ENCODE peak calls at places on chromosomes 6 and 20, in nine cellular contexts. H is NCI-H345; E is fibroblast of lung; K is progenitor cell of endocrine pancreas; P is T47D; U is activated CD8-positive, alpha-beta memory T cell treated with anti-CD3 and anti-CD28 coated beads for 4 hours; L is mesenchymal stem cell; Q is nephron progenitor cell; J is PC-9. X is an unnamed sample.

GRCh38 chr6:135932651-135933050 is 81.2 kb downstream of the PDE7B start:
- DNase-seq in H (peak), E (no peak), K (no peak), P (no peak), U (no peak), L (no peak), Q (no peak), J (peak), X (no peak)

GRCh38 chr6:90406957-90407356 is 110.3 kb upstream of the BACH2 start:
- DNase-seq in H (no peak), E (no peak), K (no peak), P (no peak), U (no peak), L (no peak), Q (no peak), J (peak), X (no peak)

GRCh38 chr6:89402776-89403175 is 9.3 kb downstream of the RRAGD start:
- DNase-seq in H (no peak), E (no peak), K (no peak), P (no peak), U (no peak), L (no peak), Q (no peak), J (no peak), X (no peak)

GRCh38 chr20:38833154-38833856 is 27.8 kb downstream of the PPP1R16B start:
- DNase-seq in H (no peak), E (no peak), K (no peak), P (no peak), U (no peak), L (no peak), Q (no peak), J (no peak), X (no peak)

GRCh38 chr6:3731700-3732099 is 19.8 kb downstream of the PXDC1 start:
- DNase-seq in H (no peak), E (no peak), K (no peak), P (no peak), U (no peak), L (no peak), Q (no peak), J (no peak), X (no peak)

GRCh38 chr6:40937491-40937890 is 101.5 kb downstream of the UNC5CL start:
- DNase-seq in H (no peak), E (no peak), K (no peak), P (no peak), U (no peak), L (peak), Q (no peak), J (no peak), X (no peak)

GRCh38 chr20:19976595-19977372 is 40.4 kb upstream of the NAA20 start:
- DNase-seq in H (no peak), E (peak), K (no peak), P (peak), U (no peak), L (peak), Q (peak), J (peak), X (no peak)

GRCh38 chr6:135170238-135170637 is 10.9 kb upstream of the MYB start:
- DNase-seq in H (no peak), E (no peak), K (no peak), P (no peak), U (no peak), L (no peak), Q (no peak), J (no peak), X (no peak)

GRCh38 chr6:157150076-157150475 is 173.2 kb downstream of the TMEM242 start:
- DNase-seq in H (no peak), E (peak), K (no peak), P (no peak), U (no peak), L (peak), Q (no peak), J (no peak), X (no peak)

GRCh38 chr6:2635911-2636310 is 114.8 kb downstream of the MYLK4 start:
- DNase-seq in H (no peak), E (no peak), K (no peak), P (no peak), U (no peak), L (no peak), Q (no peak), J (no peak), X (no peak)

GRCh38 chr6:35044145-35044745 is 96.9 kb downstream of the TCP11 start:
- DNase-seq in H (peak), E (no peak), K (no peak), P (no peak), U (no peak), L (no peak), Q (no peak), J (peak), X (no peak)

X was measured in germinal center.